ENCODE peak calls at places on chromosomes 5 and 9, in eight cellular contexts. One of them, this sample, is unnamed.

GRCh38 chr5:116437922-116438578 is 136.6 kb downstream of the SEMA6A start:
- DNase-seq in activated T-cell treated with anti-CD3 and anti-CD28 coated beads, Interleukin-2, amount 50 U/mL, for 24 hours: no peak
- DNase-seq in NCI-H2081: no peak
- DNase-seq in GM03348: no peak
- DNase-seq in stimulated activated CD4-positive, alpha-beta T cell treated with anti-CD3 and anti-CD28 coated beads, Interleukin-15, amount 100 ng/mL, for 24 hours: no peak
- DNase-seq in head of caudate nucleus: no peak
- DNase-seq in stimulated activated CD8-positive, alpha-beta memory T cell treated with anti-CD3 and anti-CD28 coated beads, Interleukin-4, amount 100 ng/mL, for 4 hours: no peak
- DNase-seq in NCI-H345: no peak
- DNase-seq in this sample: no peak

GRCh38 chr9:2567922-2568321 is 53.7 kb upstream of the VLDLR start:
- DNase-seq in activated T-cell treated with anti-CD3 and anti-CD28 coated beads, Interleukin-2, amount 50 U/mL, for 24 hours: no peak
- DNase-seq in stimulated activated CD4-positive, alpha-beta T cell treated with anti-CD3 and anti-CD28 coated beads, Interleukin-15, amount 100 ng/mL, for 24 hours: no peak
- DNase-seq in GM03348: peak
- DNase-seq in NCI-H345: no peak
- DNase-seq in head of caudate nucleus: no peak
- DNase-seq in NCI-H2081: no peak
- DNase-seq in stimulated activated CD8-positive, alpha-beta memory T cell treated with anti-CD3 and anti-CD28 coated beads, Interleukin-4, amount 100 ng/mL, for 4 hours: no peak
- DNase-seq in this sample: no peak

GRCh38 chr9:10050016-10050415 is 562.8 kb downstream of the PTPRD start:
- DNase-seq in NCI-H2081: no peak
- DNase-seq in stimulated activated CD4-positive, alpha-beta T cell treated with anti-CD3 and anti-CD28 coated beads, Interleukin-15, amount 100 ng/mL, for 24 hours: no peak
- DNase-seq in GM03348: no peak
- DNase-seq in NCI-H345: no peak
- DNase-seq in head of caudate nucleus: no peak
- DNase-seq in activated T-cell treated with anti-CD3 and anti-CD28 coated beads, Interleukin-2, amount 50 U/mL, for 24 hours: no peak
- DNase-seq in stimulated activated CD8-positive, alpha-beta memory T cell treated with anti-CD3 and anti-CD28 coated beads, Interleukin-4, amount 100 ng/mL, for 4 hours: no peak
- DNase-seq in this sample: no peak

GRCh38 chr5:149759986-149760699 is 30.0 kb downstream of the PPARGC1B start:
- DNase-seq in activated T-cell treated with anti-CD3 and anti-CD28 coated beads, Interleukin-2, amount 50 U/mL, for 24 hours: no peak
- DNase-seq in NCI-H2081: peak
- DNase-seq in GM03348: no peak
- DNase-seq in stimulated activated CD8-positive, alpha-beta memory T cell treated with anti-CD3 and anti-CD28 coated beads, Interleukin-4, amount 100 ng/mL, for 4 hours: no peak
- DNase-seq in stimulated activated CD4-positive, alpha-beta T cell treated with anti-CD3 and anti-CD28 coated beads, Interleukin-15, amount 100 ng/mL, for 24 hours: no peak
- DNase-seq in head of caudate nucleus: no peak
- DNase-seq in NCI-H345: peak
- DNase-seq in this sample: no peak

GRCh38 chr9:137423810-137424291 is 658 bp downstream of the NOXA1 start:
- DNase-seq in head of caudate nucleus: no peak
- DNase-seq in stimulated activated CD8-positive, alpha-beta memory T cell treated with anti-CD3 and anti-CD28 coated beads, Interleukin-4, amount 100 ng/mL, for 4 hours: no peak
- DNase-seq in GM03348: no peak
- DNase-seq in stimulated activated CD4-positive, alpha-beta T cell treated with anti-CD3 and anti-CD28 coated beads, Interleukin-15, amount 100 ng/mL, for 24 hours: no peak
- DNase-seq in NCI-H345: peak
- DNase-seq in activated T-cell treated with anti-CD3 and anti-CD28 coated beads, Interleukin-2, amount 50 U/mL, for 24 hours: no peak
- DNase-seq in NCI-H2081: no peak
- DNase-seq in this sample: no peak

GRCh38 chr5:90983148-90983547 is 400.0 kb downstream of the ARRDC3 start:
- DNase-seq in NCI-H345: no peak
- DNase-seq in stimulated activated CD8-positive, alpha-beta memory T cell treated with anti-CD3 and anti-CD28 coated beads, Interleukin-4, amount 100 ng/mL, for 4 hours: no peak
- DNase-seq in NCI-H2081: no peak
- DNase-seq in activated T-cell treated with anti-CD3 and anti-CD28 coated beads, Interleukin-2, amount 50 U/mL, for 24 hours: no peak
- DNase-seq in head of caudate nucleus: no peak
- DNase-seq in GM03348: peak
- DNase-seq in stimulated activated CD4-positive, alpha-beta T cell treated with anti-CD3 and anti-CD28 coated beads, Interleukin-15, amount 100 ng/mL, for 24 hours: no peak
- DNase-seq in this sample: no peak

GRCh38 chr5:113280541-113280940 is 154.2 kb downstream of the TSSK1B start:
- DNase-seq in stimulated activated CD8-positive, alpha-beta memory T cell treated with anti-CD3 and anti-CD28 coated beads, Interleukin-4, amount 100 ng/mL, for 4 hours: no peak
- DNase-seq in stimulated activated CD4-positive, alpha-beta T cell treated with anti-CD3 and anti-CD28 coated beads, Interleukin-15, amount 100 ng/mL, for 24 hours: no peak
- DNase-seq in head of caudate nucleus: no peak
- DNase-seq in activated T-cell treated with anti-CD3 and anti-CD28 coated beads, Interleukin-2, amount 50 U/mL, for 24 hours: no peak
- DNase-seq in NCI-H345: no peak
- DNase-seq in GM03348: no peak
- DNase-seq in NCI-H2081: no peak
- DNase-seq in this sample: no peak

GRCh38 chr9:69971643-69972449 is 71.8 kb upstream of the MAMDC2 start:
- DNase-seq in head of caudate nucleus: peak
- DNase-seq in stimulated activated CD8-positive, alpha-beta memory T cell treated with anti-CD3 and anti-CD28 coated beads, Interleukin-4, amount 100 ng/mL, for 4 hours: peak
- DNase-seq in NCI-H2081: peak
- DNase-seq in NCI-H345: peak
- DNase-seq in GM03348: peak
- DNase-seq in activated T-cell treated with anti-CD3 and anti-CD28 coated beads, Interleukin-2, amount 50 U/mL, for 24 hours: peak
- DNase-seq in stimulated activated CD4-positive, alpha-beta T cell treated with anti-CD3 and anti-CD28 coated beads, Interleukin-15, amount 100 ng/mL, for 24 hours: peak
- DNase-seq in this sample: peak

GRCh38 chr9:133591985-133592384 is 17.2 kb downstream of the FAM163B start:
- DNase-seq in NCI-H2081: no peak
- DNase-seq in stimulated activated CD8-positive, alpha-beta memory T cell treated with anti-CD3 and anti-CD28 coated beads, Interleukin-4, amount 100 ng/mL, for 4 hours: no peak
- DNase-seq in NCI-H345: no peak
- DNase-seq in head of caudate nucleus: no peak
- DNase-seq in activated T-cell treated with anti-CD3 and anti-CD28 coated beads, Interleukin-2, amount 50 U/mL, for 24 hours: no peak
- DNase-seq in stimulated activated CD4-positive, alpha-beta T cell treated with anti-CD3 and anti-CD28 coated beads, Interleukin-15, amount 100 ng/mL, for 24 hours: no peak
- DNase-seq in GM03348: no peak
- DNase-seq in this sample: no peak

GRCh38 chr9:93057703-93058356 is 671 bp upstream of the SUSD3 start:
- DNase-seq in GM03348: no peak
- DNase-seq in stimulated activated CD4-positive, alpha-beta T cell treated with anti-CD3 and anti-CD28 coated beads, Interleukin-15, amount 100 ng/mL, for 24 hours: no peak
- DNase-seq in NCI-H345: no peak
- DNase-seq in head of caudate nucleus: no peak
- DNase-seq in NCI-H2081: no peak
- DNase-seq in activated T-cell treated with anti-CD3 and anti-CD28 coated beads, Interleukin-2, amount 50 U/mL, for 24 hours: no peak
- DNase-seq in stimulated activated CD8-positive, alpha-beta memory T cell treated with anti-CD3 and anti-CD28 coated beads, Interleukin-4, amount 100 ng/mL, for 4 hours: no peak
- DNase-seq in this sample: no peak

GRCh38 chr5:151683444-151683843 is 3.3 kb downstream of the SPARC start:
- DNase-seq in NCI-H345: no peak
- DNase-seq in activated T-cell treated with anti-CD3 and anti-CD28 coated beads, Interleukin-2, amount 50 U/mL, for 24 hours: no peak
- DNase-seq in head of caudate nucleus: no peak
- DNase-seq in stimulated activated CD4-positive, alpha-beta T cell treated with anti-CD3 and anti-CD28 coated beads, Interleukin-15, amount 100 ng/mL, for 24 hours: no peak
- DNase-seq in NCI-H2081: no peak
- DNase-seq in stimulated activated CD8-positive, alpha-beta memory T cell treated with anti-CD3 and anti-CD28 coated beads, Interleukin-4, amount 100 ng/mL, for 4 hours: no peak
- DNase-seq in GM03348: no peak
- DNase-seq in this sample: no peak

GRCh38 chr5:110351451-110351850 is 375.0 kb downstream of the TMEM232 start:
- DNase-seq in stimulated activated CD8-positive, alpha-beta memory T cell treated with anti-CD3 and anti-CD28 coated beads, Interleukin-4, amount 100 ng/mL, for 4 hours: no peak
- DNase-seq in activated T-cell treated with anti-CD3 and anti-CD28 coated beads, Interleukin-2, amount 50 U/mL, for 24 hours: no peak
- DNase-seq in NCI-H2081: no peak
- DNase-seq in GM03348: peak
- DNase-seq in head of caudate nucleus: no peak
- DNase-seq in stimulated activated CD4-positive, alpha-beta T cell treated with anti-CD3 and anti-CD28 coated beads, Interleukin-15, amount 100 ng/mL, for 24 hours: no peak
- DNase-seq in NCI-H345: no peak
- DNase-seq in this sample: no peak

GRCh38 chr9:16131269-16131668 is 578.4 kb downstream of the CCDC171 start:
- DNase-seq in activated T-cell treated with anti-CD3 and anti-CD28 coated beads, Interleukin-2, amount 50 U/mL, for 24 hours: no peak
- DNase-seq in GM03348: no peak
- DNase-seq in stimulated activated CD8-positive, alpha-beta memory T cell treated with anti-CD3 and anti-CD28 coated beads, Interleukin-4, amount 100 ng/mL, for 4 hours: no peak
- DNase-seq in NCI-H345: no peak
- DNase-seq in stimulated activated CD4-positive, alpha-beta T cell treated with anti-CD3 and anti-CD28 coated beads, Interleukin-15, amount 100 ng/mL, for 24 hours: no peak
- DNase-seq in head of caudate nucleus: no peak
- DNase-seq in NCI-H2081: no peak
- DNase-seq in this sample: no peak

GRCh38 chr5:151755383-151755782 is 3.0 kb downstream of the ATOX1 start:
- DNase-seq in head of caudate nucleus: no peak
- DNase-seq in NCI-H345: no peak
- DNase-seq in stimulated activated CD8-positive, alpha-beta memory T cell treated with anti-CD3 and anti-CD28 coated beads, Interleukin-4, amount 100 ng/mL, for 4 hours: no peak
- DNase-seq in NCI-H2081: no peak
- DNase-seq in stimulated activated CD4-positive, alpha-beta T cell treated with anti-CD3 and anti-CD28 coated beads, Interleukin-15, amount 100 ng/mL, for 24 hours: no peak
- DNase-seq in GM03348: no peak
- DNase-seq in activated T-cell treated with anti-CD3 and anti-CD28 coated beads, Interleukin-2, amount 50 U/mL, for 24 hours: no peak
- DNase-seq in this sample: no peak

GRCh38 chr5:92976156-92976555 is 604.9 kb downstream of the NR2F1-AS1 start:
- DNase-seq in GM03348: no peak
- DNase-seq in stimulated activated CD8-positive, alpha-beta memory T cell treated with anti-CD3 and anti-CD28 coated beads, Interleukin-4, amount 100 ng/mL, for 4 hours: no peak
- DNase-seq in head of caudate nucleus: no peak
- DNase-seq in NCI-H2081: no peak
- DNase-seq in stimulated activated CD4-positive, alpha-beta T cell treated with anti-CD3 and anti-CD28 coated beads, Interleukin-15, amount 100 ng/mL, for 24 hours: no peak
- DNase-seq in activated T-cell treated with anti-CD3 and anti-CD28 coated beads, Interleukin-2, amount 50 U/mL, for 24 hours: no peak
- DNase-seq in NCI-H345: no peak
- DNase-seq in this sample: no peak

GRCh38 chr5:68345166-68345565 is 129.6 kb downstream of the PIK3R1 start:
- DNase-seq in NCI-H345: no peak
- DNase-seq in NCI-H2081: no peak
- DNase-seq in GM03348: no peak
- DNase-seq in head of caudate nucleus: no peak
- DNase-seq in stimulated activated CD4-positive, alpha-beta T cell treated with anti-CD3 and anti-CD28 coated beads, Interleukin-15, amount 100 ng/mL, for 24 hours: no peak
- DNase-seq in activated T-cell treated with anti-CD3 and anti-CD28 coated beads, Interleukin-2, amount 50 U/mL, for 24 hours: no peak
- DNase-seq in stimulated activated CD8-positive, alpha-beta memory T cell treated with anti-CD3 and anti-CD28 coated beads, Interleukin-4, amount 100 ng/mL, for 4 hours: no peak
- DNase-seq in this sample: no peak

GRCh38 chr9:35859310-35859994 is 10.7 kb downstream of the OR13J1 start:
- DNase-seq in GM03348: peak
- DNase-seq in NCI-H2081: no peak
- DNase-seq in head of caudate nucleus: no peak
- DNase-seq in NCI-H345: no peak
- DNase-seq in stimulated activated CD4-positive, alpha-beta T cell treated with anti-CD3 and anti-CD28 coated beads, Interleukin-15, amount 100 ng/mL, for 24 hours: no peak
- DNase-seq in activated T-cell treated with anti-CD3 and anti-CD28 coated beads, Interleukin-2, amount 50 U/mL, for 24 hours: no peak
- DNase-seq in stimulated activated CD8-positive, alpha-beta memory T cell treated with anti-CD3 and anti-CD28 coated beads, Interleukin-4, amount 100 ng/mL, for 4 hours: no peak
- DNase-seq in this sample: peak

GRCh38 chr9:123087359-123087888 is 54.0 kb downstream of the GPR21 start:
- DNase-seq in head of caudate nucleus: no peak
- DNase-seq in NCI-H2081: no peak
- DNase-seq in GM03348: no peak
- DNase-seq in NCI-H345: no peak
- DNase-seq in stimulated activated CD8-positive, alpha-beta memory T cell treated with anti-CD3 and anti-CD28 coated beads, Interleukin-4, amount 100 ng/mL, for 4 hours: no peak
- DNase-seq in stimulated activated CD4-positive, alpha-beta T cell treated with anti-CD3 and anti-CD28 coated beads, Interleukin-15, amount 100 ng/mL, for 24 hours: no peak
- DNase-seq in activated T-cell treated with anti-CD3 and anti-CD28 coated beads, Interleukin-2, amount 50 U/mL, for 24 hours: no peak
- DNase-seq in this sample: no peak

GRCh38 chr5:59519338-59519737 is 374.2 kb downstream of the PDE4D start:
- DNase-seq in stimulated activated CD4-positive, alpha-beta T cell treated with anti-CD3 and anti-CD28 coated beads, Interleukin-15, amount 100 ng/mL, for 24 hours: no peak
- DNase-seq in head of caudate nucleus: no peak
- DNase-seq in NCI-H345: no peak
- DNase-seq in activated T-cell treated with anti-CD3 and anti-CD28 coated beads, Interleukin-2, amount 50 U/mL, for 24 hours: no peak
- DNase-seq in GM03348: no peak
- DNase-seq in stimulated activated CD8-positive, alpha-beta memory T cell treated with anti-CD3 and anti-CD28 coated beads, Interleukin-4, amount 100 ng/mL, for 4 hours: no peak
- DNase-seq in NCI-H2081: no peak
- DNase-seq in this sample: no peak

GRCh38 chr5:135650081-135650480 is 71.3 kb upstream of the CXCL14 start:
- DNase-seq in NCI-H2081: no peak
- DNase-seq in head of caudate nucleus: no peak
- DNase-seq in NCI-H345: no peak
- DNase-seq in activated T-cell treated with anti-CD3 and anti-CD28 coated beads, Interleukin-2, amount 50 U/mL, for 24 hours: no peak
- DNase-seq in stimulated activated CD4-positive, alpha-beta T cell treated with anti-CD3 and anti-CD28 coated beads, Interleukin-15, amount 100 ng/mL, for 24 hours: no peak
- DNase-seq in GM03348: no peak
- DNase-seq in stimulated activated CD8-positive, alpha-beta memory T cell treated with anti-CD3 and anti-CD28 coated beads, Interleukin-4, amount 100 ng/mL, for 4 hours: no peak
- DNase-seq in this sample: no peak

GRCh38 chr5:15374886-15375285 is 125.1 kb upstream of the FBXL7 start:
- DNase-seq in NCI-H2081: no peak
- DNase-seq in stimulated activated CD4-positive, alpha-beta T cell treated with anti-CD3 and anti-CD28 coated beads, Interleukin-15, amount 100 ng/mL, for 24 hours: no peak
- DNase-seq in NCI-H345: no peak
- DNase-seq in GM03348: no peak
- DNase-seq in head of caudate nucleus: no peak
- DNase-seq in stimulated activated CD8-positive, alpha-beta memory T cell treated with anti-CD3 and anti-CD28 coated beads, Interleukin-4, amount 100 ng/mL, for 4 hours: no peak
- DNase-seq in activated T-cell treated with anti-CD3 and anti-CD28 coated beads, Interleukin-2, amount 50 U/mL, for 24 hours: no peak
- DNase-seq in this sample: no peak

GRCh38 chr5:40939753-40940152 is 30.5 kb downstream of the C7 start:
- DNase-seq in stimulated activated CD8-positive, alpha-beta memory T cell treated with anti-CD3 and anti-CD28 coated beads, Interleukin-4, amount 100 ng/mL, for 4 hours: no peak
- DNase-seq in stimulated activated CD4-positive, alpha-beta T cell treated with anti-CD3 and anti-CD28 coated beads, Interleukin-15, amount 100 ng/mL, for 24 hours: no peak
- DNase-seq in NCI-H345: no peak
- DNase-seq in activated T-cell treated with anti-CD3 and anti-CD28 coated beads, Interleukin-2, amount 50 U/mL, for 24 hours: no peak
- DNase-seq in NCI-H2081: no peak
- DNase-seq in head of caudate nucleus: no peak
- DNase-seq in GM03348: no peak
- DNase-seq in this sample: no peak

GRCh38 chr5:177132504-177133118 is 962 bp upstream of the NSD1 start:
- DNase-seq in NCI-H2081: no peak
- DNase-seq in stimulated activated CD8-positive, alpha-beta memory T cell treated with anti-CD3 and anti-CD28 coated beads, Interleukin-4, amount 100 ng/mL, for 4 hours: peak
- DNase-seq in GM03348: no peak
- DNase-seq in head of caudate nucleus: peak
- DNase-seq in NCI-H345: peak
- DNase-seq in stimulated activated CD4-positive, alpha-beta T cell treated with anti-CD3 and anti-CD28 coated beads, Interleukin-15, amount 100 ng/mL, for 24 hours: peak
- DNase-seq in activated T-cell treated with anti-CD3 and anti-CD28 coated beads, Interleukin-2, amount 50 U/mL, for 24 hours: no peak
- DNase-seq in this sample: peak

GRCh38 chr5:155947394-155948062 is 379.4 kb upstream of the SGCD start:
- DNase-seq in GM03348: no peak
- DNase-seq in stimulated activated CD8-positive, alpha-beta memory T cell treated with anti-CD3 and anti-CD28 coated beads, Interleukin-4, amount 100 ng/mL, for 4 hours: no peak
- DNase-seq in NCI-H345: no peak
- DNase-seq in activated T-cell treated with anti-CD3 and anti-CD28 coated beads, Interleukin-2, amount 50 U/mL, for 24 hours: no peak
- DNase-seq in NCI-H2081: no peak
- DNase-seq in stimulated activated CD4-positive, alpha-beta T cell treated with anti-CD3 and anti-CD28 coated beads, Interleukin-15, amount 100 ng/mL, for 24 hours: no peak
- DNase-seq in head of caudate nucleus: no peak
- DNase-seq in this sample: no peak